ENCODE peak calls at places on chromosomes 5 and 9, in nine cellular contexts. One of them, this sample, is unnamed.

GRCh38 chr9:77015291-77016048 is 4.0 kb upstream of the FOXB2 start:
- DNase-seq in HFFc6: no peak
- DNase-seq in mesenchymal stem cell: no peak
- DNase-seq in CD4-positive, alpha-beta memory T cell: no peak
- DNase-seq in tibial nerve: no peak
- DNase-seq in RPMI7951: no peak
- DNase-seq in Right ventricle myocardium inferior: no peak
- DNase-seq in NCI-H1092 treated with DMSO at 0.1 percent for 48 hours: peak
- DNase-seq in activated T-helper 1 cell treated with anti-CD3 and anti-CD28 coated beads, Interleukin-12 subunit alpha, Interleukin-12 subunit beta, Interleukin-2, Interleukin-4 antibody, amounts not matched to agents 30 ng/mL and 10 ng/mL and 1 ng/mL, durations not matched to agents 14 hours and 24 hours and 36 hours: no peak
- DNase-seq in this sample: no peak

GRCh38 chr5:59793000-59793399 is 100.5 kb downstream of the PDE4D start:
- DNase-seq in activated T-helper 1 cell treated with anti-CD3 and anti-CD28 coated beads, Interleukin-12 subunit alpha, Interleukin-12 subunit beta, Interleukin-2, Interleukin-4 antibody, amounts not matched to agents 30 ng/mL and 10 ng/mL and 1 ng/mL, durations not matched to agents 14 hours and 24 hours and 36 hours: no peak
- DNase-seq in RPMI7951: peak
- DNase-seq in mesenchymal stem cell: peak
- DNase-seq in Right ventricle myocardium inferior: no peak
- DNase-seq in HFFc6: peak
- DNase-seq in CD4-positive, alpha-beta memory T cell: no peak
- DNase-seq in NCI-H1092 treated with DMSO at 0.1 percent for 48 hours: no peak
- DNase-seq in tibial nerve: no peak
- DNase-seq in this sample: no peak

GRCh38 chr5:148002471-148002870 is 61.3 kb upstream of the SPINK5 start:
- DNase-seq in activated T-helper 1 cell treated with anti-CD3 and anti-CD28 coated beads, Interleukin-12 subunit alpha, Interleukin-12 subunit beta, Interleukin-2, Interleukin-4 antibody, amounts not matched to agents 30 ng/mL and 10 ng/mL and 1 ng/mL, durations not matched to agents 14 hours and 24 hours and 36 hours: no peak
- DNase-seq in RPMI7951: peak
- DNase-seq in Right ventricle myocardium inferior: no peak
- DNase-seq in CD4-positive, alpha-beta memory T cell: no peak
- DNase-seq in mesenchymal stem cell: no peak
- DNase-seq in HFFc6: no peak
- DNase-seq in tibial nerve: no peak
- DNase-seq in NCI-H1092 treated with DMSO at 0.1 percent for 48 hours: no peak
- DNase-seq in this sample: no peak

GRCh38 chr9:103530934-103531333 is 535.8 kb downstream of the CYLC2 start:
- DNase-seq in activated T-helper 1 cell treated with anti-CD3 and anti-CD28 coated beads, Interleukin-12 subunit alpha, Interleukin-12 subunit beta, Interleukin-2, Interleukin-4 antibody, amounts not matched to agents 30 ng/mL and 10 ng/mL and 1 ng/mL, durations not matched to agents 14 hours and 24 hours and 36 hours: no peak
- DNase-seq in tibial nerve: no peak
- DNase-seq in RPMI7951: no peak
- DNase-seq in mesenchymal stem cell: no peak
- DNase-seq in NCI-H1092 treated with DMSO at 0.1 percent for 48 hours: no peak
- DNase-seq in HFFc6: no peak
- DNase-seq in Right ventricle myocardium inferior: no peak
- DNase-seq in CD4-positive, alpha-beta memory T cell: no peak
- DNase-seq in this sample: no peak

GRCh38 chr9:99350461-99350860 is 128.4 kb downstream of the SEC61B start:
- DNase-seq in Right ventricle myocardium inferior: no peak
- DNase-seq in tibial nerve: no peak
- DNase-seq in HFFc6: no peak
- DNase-seq in mesenchymal stem cell: no peak
- DNase-seq in NCI-H1092 treated with DMSO at 0.1 percent for 48 hours: no peak
- DNase-seq in CD4-positive, alpha-beta memory T cell: no peak
- DNase-seq in RPMI7951: no peak
- DNase-seq in activated T-helper 1 cell treated with anti-CD3 and anti-CD28 coated beads, Interleukin-12 subunit alpha, Interleukin-12 subunit beta, Interleukin-2, Interleukin-4 antibody, amounts not matched to agents 30 ng/mL and 10 ng/mL and 1 ng/mL, durations not matched to agents 14 hours and 24 hours and 36 hours: no peak
- DNase-seq in this sample: no peak

GRCh38 chr5:126938461-126938860 is 91.9 kb downstream of the MARCHF3 start:
- DNase-seq in NCI-H1092 treated with DMSO at 0.1 percent for 48 hours: no peak
- DNase-seq in tibial nerve: no peak
- DNase-seq in activated T-helper 1 cell treated with anti-CD3 and anti-CD28 coated beads, Interleukin-12 subunit alpha, Interleukin-12 subunit beta, Interleukin-2, Interleukin-4 antibody, amounts not matched to agents 30 ng/mL and 10 ng/mL and 1 ng/mL, durations not matched to agents 14 hours and 24 hours and 36 hours: no peak
- DNase-seq in RPMI7951: peak
- DNase-seq in mesenchymal stem cell: peak
- DNase-seq in Right ventricle myocardium inferior: no peak
- DNase-seq in CD4-positive, alpha-beta memory T cell: no peak
- DNase-seq in HFFc6: peak
- DNase-seq in this sample: no peak

GRCh38 chr9:134591573-134591981 is 50.0 kb upstream of the COL5A1 start:
- DNase-seq in RPMI7951: peak
- DNase-seq in HFFc6: peak
- DNase-seq in tibial nerve: no peak
- DNase-seq in activated T-helper 1 cell treated with anti-CD3 and anti-CD28 coated beads, Interleukin-12 subunit alpha, Interleukin-12 subunit beta, Interleukin-2, Interleukin-4 antibody, amounts not matched to agents 30 ng/mL and 10 ng/mL and 1 ng/mL, durations not matched to agents 14 hours and 24 hours and 36 hours: no peak
- DNase-seq in Right ventricle myocardium inferior: peak
- DNase-seq in mesenchymal stem cell: peak
- DNase-seq in NCI-H1092 treated with DMSO at 0.1 percent for 48 hours: peak
- DNase-seq in CD4-positive, alpha-beta memory T cell: no peak
- DNase-seq in this sample: no peak

GRCh38 chr9:105413486-105414068 is 34.3 kb upstream of the FSD1L start:
- DNase-seq in Right ventricle myocardium inferior: no peak
- DNase-seq in mesenchymal stem cell: peak
- DNase-seq in NCI-H1092 treated with DMSO at 0.1 percent for 48 hours: no peak
- DNase-seq in tibial nerve: no peak
- DNase-seq in activated T-helper 1 cell treated with anti-CD3 and anti-CD28 coated beads, Interleukin-12 subunit alpha, Interleukin-12 subunit beta, Interleukin-2, Interleukin-4 antibody, amounts not matched to agents 30 ng/mL and 10 ng/mL and 1 ng/mL, durations not matched to agents 14 hours and 24 hours and 36 hours: no peak
- DNase-seq in HFFc6: peak
- DNase-seq in CD4-positive, alpha-beta memory T cell: no peak
- DNase-seq in RPMI7951: peak
- DNase-seq in this sample: peak

This sample was measured in foreskin melanocyte.